ENCODE peak calls at places on chromosome 1, in seven cellular contexts. S, L, G, W, F, V and N are unnamed samples.

GRCh38 chr1:223732993-223733798 is 20.9 kb downstream of the CAPN2 start:
- DNase-seq in F (no peak), W (no peak), L (no peak), G (no peak), V (no peak), S (peak), N (no peak)

GRCh38 chr1:25550683-25551310 is 7.4 kb downstream of the LDLRAP1 start:
- DNase-seq in L (no peak), V (no peak), G (no peak), W (no peak), S (peak), F (no peak), N (no peak)

GRCh38 chr1:185483647-185484450 is 166.8 kb upstream of the IVNS1ABP start:
- DNase-seq in G (peak), S (peak), V (no peak), F (no peak), W (no peak), L (peak), N (no peak)

GRCh38 chr1:115977481-115978258 is 1.4 kb downstream of the SLC22A15 start:
- DNase-seq in G (peak), S (no peak), L (peak), W (peak), F (no peak), V (no peak), N (no peak)

GRCh38 chr1:42973304-42973703 is 14.6 kb upstream of the SLC2A1 start:
- DNase-seq in W (no peak), G (no peak), V (no peak), S (no peak), L (no peak), F (no peak), N (no peak)

GRCh38 chr1:30867537-30867936 is 41.0 kb downstream of the SDC3 start:
- DNase-seq in F (no peak), V (no peak), L (no peak), S (no peak), G (no peak), W (no peak), N (no peak)

GRCh38 chr1:24414884-24415333 is 693 bp upstream of the NIPAL3 start:
- DNase-seq in S (no peak), F (no peak), G (no peak), V (no peak), W (no peak), L (no peak), N (no peak)

GRCh38 chr1:193013005-193013404 is 46.2 kb downstream of the UCHL5 start:
- DNase-seq in V (no peak), L (peak), S (no peak), F (no peak), W (no peak), G (no peak), N (no peak)

GRCh38 chr1:155125946-155126493 is 1.7 kb upstream of the EFNA1 start:
- DNase-seq in V (no peak), S (peak), L (no peak), F (no peak), W (no peak), G (no peak), N (peak)

GRCh38 chr1:228646717-228647522 is 88.4 kb upstream of the RHOU start:
- DNase-seq in W (no peak), V (no peak), F (peak), L (peak), G (peak), S (peak), N (peak)

GRCh38 chr1:21264913-21265312 is 25.4 kb downstream of the ECE1 start:
- DNase-seq in L (no peak), V (no peak), S (no peak), F (no peak), W (no peak), G (peak), N (no peak)

GRCh38 chr1:21607549-21608529 is 61.3 kb downstream of the RAP1GAP start:
- DNase-seq in V (peak), F (peak), G (peak), S (peak), L (peak), W (peak), N (peak)

GRCh38 chr1:112937495-112937894 is 18.5 kb downstream of the SLC16A1 start:
- DNase-seq in L (no peak), S (no peak), G (no peak), W (no peak), F (no peak), V (no peak), N (no peak)

GRCh38 chr1:9222846-9223625 is 11.5 kb upstream of the H6PD start:
- DNase-seq in S (no peak), G (no peak), F (no peak), L (no peak), W (no peak), V (no peak), N (no peak)

GRCh38 chr1:12434174-12434573 is 183.8 kb downstream of the DHRS3 start:
- DNase-seq in G (peak), S (peak), V (peak), L (peak), W (peak), F (no peak), N (no peak)

GRCh38 chr1:235597867-235598553 is 51.6 kb downstream of the GNG4 start:
- DNase-seq in S (peak), V (no peak), G (peak), W (peak), F (no peak), L (peak), N (no peak)

GRCh38 chr1:174605198-174605597 is 157.4 kb downstream of the GPR52 start:
- DNase-seq in L (no peak), S (no peak), V (no peak), G (no peak), W (no peak), F (no peak), N (no peak)

GRCh38 chr1:240500681-240501080 is 111.3 kb downstream of the GREM2 start:
- DNase-seq in S (no peak), L (no peak), V (no peak), F (no peak), W (no peak), G (no peak), N (no peak)

GRCh38 chr1:6638226-6638625 is 13.6 kb downstream of the THAP3 start:
- DNase-seq in G (no peak), W (no peak), L (no peak), S (no peak), V (no peak), F (no peak), N (no peak)

GRCh38 chr1:8342325-8342724 is 24.4 kb downstream of the SLC45A1 start:
- DNase-seq in L (no peak), G (no peak), W (no peak), V (no peak), S (no peak), F (no peak), N (no peak)

GRCh38 chr1:221740260-221740830 is 1.5 kb downstream of the DUSP10 start:
- DNase-seq in G (no peak), F (no peak), S (no peak), L (no peak), W (no peak), V (no peak), N (no peak)

GRCh38 chr1:225835752-225836151 is 25.8 kb downstream of the EPHX1 start:
- DNase-seq in L (no peak), W (no peak), G (no peak), V (no peak), F (no peak), S (no peak), N (no peak)

GRCh38 chr1:219940707-219941106 is 12.3 kb upstream of the SLC30A10 start:
- DNase-seq in W (no peak), L (no peak), S (no peak), V (no peak), G (no peak), F (no peak), N (no peak)

GRCh38 chr1:21021311-21021710 is 155.4 kb downstream of the EIF4G3 start:
- DNase-seq in L (no peak), V (no peak), G (no peak), W (no peak), F (no peak), S (no peak), N (no peak)

GRCh38 chr1:205450448-205450847 is 5.4 kb downstream of the BLACAT1 start:
- DNase-seq in F (peak), L (no peak), S (no peak), G (no peak), V (no peak), W (peak), N (peak)

GRCh38 chr1:117167402-117167801 is 43.3 kb downstream of the VTCN1 start:
- DNase-seq in W (no peak), F (no peak), L (no peak), V (no peak), G (no peak), S (no peak), N (no peak)

GRCh38 chr1:1622578-1623094 is 7.3 kb downstream of the MIB2 start:
- DNase-seq in F (no peak), G (no peak), W (no peak), S (no peak), L (no peak), V (no peak), N (no peak)

GRCh38 chr1:225987491-225988316 is 11.4 kb downstream of the SDE2 start:
- DNase-seq in F (peak), W (peak), L (peak), V (no peak), G (peak), S (peak), N (no peak)

GRCh38 chr1:46017876-46018503 is 114.4 kb downstream of the PIK3R3 start:
- DNase-seq in W (no peak), V (no peak), F (no peak), G (no peak), L (peak), S (no peak), N (no peak)

GRCh38 chr1:46011121-46011695 is 121.2 kb downstream of the PIK3R3 start:
- DNase-seq in G (no peak), V (no peak), W (no peak), L (no peak), S (no peak), F (no peak), N (no peak)

GRCh38 chr1:46008585-46008984 is 123.8 kb downstream of the PIK3R3 start:
- DNase-seq in S (no peak), L (no peak), V (no peak), W (no peak), G (no peak), F (no peak), N (no peak)

GRCh38 chr1:46010611-46011010 is 121.8 kb downstream of the PIK3R3 start:
- DNase-seq in W (no peak), G (no peak), F (no peak), L (no peak), S (no peak), V (no peak), N (no peak)

GRCh38 chr1:46013566-46013965 is 118.9 kb downstream of the PIK3R3 start:
- DNase-seq in S (no peak), V (no peak), L (no peak), F (no peak), G (no peak), W (no peak), N (no peak)
- TF ChIP-seq MAX in S (no peak), V (no peak), L (no peak), F (no peak), G (no peak), W (no peak), N (no peak)

GRCh38 chr1:18949689-18950414 is 6.6 kb downstream of the IFFO2 start:
- DNase-seq in W (no peak), S (peak), L (peak), G (peak), V (no peak), F (no peak), N (peak)
- TF ChIP-seq CTCF in W (no peak), S (no peak), L (no peak), G (no peak), V (peak), F (no peak), N (no peak)

GRCh38 chr1:41313661-41314131 is 47.5 kb upstream of the FOXO6 start:
- DNase-seq in L (peak), F (peak), G (peak), S (peak), V (no peak), W (peak), N (peak)
- TF ChIP-seq MAX in L (peak), F (no peak), G (peak), S (no peak), V (no peak), W (peak), N (peak)

GRCh38 chr1:63924600-63924999 is 150.8 kb downstream of the ROR1 start:
- DNase-seq in W (no peak), F (no peak), L (no peak), V (no peak), G (no peak), S (no peak), N (no peak)
- TF ChIP-seq CTCF in W (no peak), F (no peak), L (no peak), V (no peak), G (no peak), S (no peak), N (no peak)

GRCh38 chr1:19437911-19438310 is 47.4 kb downstream of the CAPZB start:
- DNase-seq in W (no peak), S (peak), V (no peak), L (no peak), F (no peak), G (no peak), N (no peak)
- TF ChIP-seq MAX in W (no peak), S (peak), V (no peak), L (no peak), F (no peak), G (no peak), N (no peak)

GRCh38 chr1:156618853-156619581 is at the start of gene HAPLN2:
- DNase-seq in V (no peak), F (no peak), S (peak), G (peak), L (peak), W (no peak), N (peak)
- TF ChIP-seq CTCF in V (peak), F (peak), S (peak), G (peak), L (peak), W (peak), N (no peak)

GRCh38 chr1:59816318-59816878 is 1.6 kb downstream of the HOOK1 start:
- DNase-seq in S (no peak), G (no peak), L (no peak), F (no peak), W (no peak), V (no peak), N (no peak)
- TF ChIP-seq MAX in S (no peak), G (no peak), L (no peak), F (no peak), W (no peak), V (no peak), N (no peak)

GRCh38 chr1:195251900-195252299 is 1356.3 kb downstream of the KCNT2 start:
- DNase-seq in S (no peak), W (no peak), V (no peak), G (no peak), L (no peak), F (no peak), N (no peak)
- TF ChIP-seq CTCF in S (no peak), W (no peak), V (no peak), G (no peak), L (no peak), F (no peak), N (no peak)